ENCODE peak calls at places on chromosome 5, in six cellular contexts. W, D, P, Z, O and N are unnamed samples.

GRCh38 chr5:127320032-127320945 is 29.7 kb downstream of the MEGF10 start:
- DNase-seq in W (no peak), D (no peak), P (no peak), Z (no peak), O (no peak), N (no peak)

GRCh38 chr5:180100621-180101450 is 29.3 kb upstream of the RNF130 start:
- DNase-seq in W (no peak), D (no peak), P (no peak), Z (no peak), O (no peak), N (no peak)

GRCh38 chr5:157740211-157740610 is 3.3 kb upstream of the LSM11 start:
- DNase-seq in W (no peak), D (no peak), P (no peak), Z (no peak), O (no peak), N (no peak)

GRCh38 chr5:67244345-67244793 is 47.8 kb upstream of the CD180 start:
- DNase-seq in W (no peak), D (no peak), P (no peak), Z (no peak), O (no peak), N (no peak)

GRCh38 chr5:179315356-179315890 is 29.8 kb downstream of the ADAMTS2 start:
- DNase-seq in W (no peak), D (no peak), P (no peak), Z (no peak), O (no peak), N (no peak)

GRCh38 chr5:67377651-67378050 is 181.1 kb upstream of the CD180 start:
- DNase-seq in W (no peak), D (peak; percentile 75), P (no peak), Z (no peak), O (no peak), N (peak; percentile 85)

GRCh38 chr5:19240150-19240549 is 747.9 kb downstream of the CDH18 start:
- DNase-seq in W (no peak), D (no peak), P (no peak), Z (no peak), O (no peak), N (no peak)

GRCh38 chr5:111953351-111954127 is 196.5 kb upstream of the NREP start:
- DNase-seq in W (peak; percentile 70), D (no peak), P (no peak), Z (no peak), O (no peak), N (no peak)

GRCh38 chr5:113190347-113190746 is 213.7 kb downstream of the DCP2 start:
- DNase-seq in W (no peak), D (no peak), P (no peak), Z (no peak), O (no peak), N (no peak)

GRCh38 chr5:78622302-78622971 is 26.1 kb downstream of the LHFPL2 start:
- DNase-seq in W (no peak), D (no peak), P (no peak), Z (no peak), O (no peak), N (no peak)

GRCh38 chr5:118891252-118891651 is 97.1 kb downstream of the DTWD2 start:
- DNase-seq in W (no peak), D (peak; percentile 93), P (no peak), Z (no peak), O (no peak), N (peak; percentile 24)

GRCh38 chr5:164336906-164337305 is 831.5 kb downstream of the MAT2B start:
- DNase-seq in W (no peak), D (no peak), P (no peak), Z (no peak), O (no peak), N (no peak)

GRCh38 chr5:133229931-133230664 is 178.3 kb downstream of the HSPA4 start:
- DNase-seq in W (no peak), D (no peak), P (no peak), Z (no peak), O (no peak), N (no peak)

GRCh38 chr5:178287791-178288105 is 55.1 kb upstream of the PHYKPL start:
- DNase-seq in W (no peak), D (no peak), P (no peak), Z (no peak), O (no peak), N (peak; percentile 74)

GRCh38 chr5:179308563-179309382 is 36.5 kb downstream of the ADAMTS2 start:
- DNase-seq in W (no peak), D (no peak), P (no peak), Z (no peak), O (no peak), N (no peak)